ENCODE peak calls at places on chromosomes 4 and X, in eight cellular contexts. X is GM23248, A is Karpas-422, P is GM23338, B is PC-9, M is HCT116, H is MM.1S, J is SK-N-SH. Z is an unnamed sample. For H3K9me2 and H3K4me1, the result is how much of the 10 kb centered on the place peaks cover.

GRCh38 chrX:110384490-110384889 is 25.8 kb downstream of the RTL9 start:
- DNase-seq in X (peak), A (no peak), P (no peak), B (no peak), M (peak), H (no peak), J (no peak), Z (peak)

GRCh38 chrX:136647969-136648368 is at the start of gene CD40LG:
- DNase-seq in X (no peak), A (no peak), P (no peak), B (no peak), M (no peak), H (no peak), J (no peak), Z (no peak)

GRCh38 chrX:26586570-26586969 is 370.6 kb downstream of the MAGEB5 start:
- DNase-seq in X (no peak), A (no peak), P (no peak), B (no peak), M (no peak), H (no peak), J (no peak), Z (no peak)

GRCh38 chrX:23372220-23372902 is 37.7 kb downstream of the PTCHD1 start:
- DNase-seq in X (no peak), A (no peak), P (no peak), B (no peak), M (no peak), H (no peak), J (no peak), Z (no peak)

GRCh38 chr4:98662619-98663225 is 4.3 kb upstream of the TSPAN5 start:
- DNase-seq in X (no peak), A (no peak), P (peak), B (peak), M (no peak), H (peak), J (no peak), Z (peak)

GRCh38 chr4:171721937-171722336 is 91.3 kb upstream of the GALNTL6 start:
- DNase-seq in X (no peak), A (no peak), P (no peak), B (no peak), M (no peak), H (no peak), J (no peak), Z (no peak)

GRCh38 chr4:30717208-30718020 is 2.8 kb upstream of the PCDH7 start:
- DNase-seq in X (peak), A (no peak), P (peak), B (peak), M (no peak), H (peak), J (peak), Z (peak)

GRCh38 chrX:46236411-46236810 is 308.8 kb downstream of the ZNF674 start:
- DNase-seq in X (no peak), A (no peak), P (no peak), B (no peak), M (no peak), H (no peak), J (no peak), Z (no peak)

GRCh38 chr4:91620952-91621351 is 682.8 kb upstream of the GRID2 start:
- DNase-seq in X (no peak), A (peak), P (no peak), B (no peak), M (no peak), H (no peak), J (no peak), Z (no peak)

GRCh38 chr4:4422856-4423485 is 36.1 kb downstream of the NSG1 start:
- DNase-seq in X (no peak), A (no peak), P (no peak), B (no peak), M (no peak), H (no peak), J (no peak), Z (no peak)

GRCh38 chrX:41858161-41858775 is 65.1 kb downstream of the CASK start:
- DNase-seq in X (no peak), A (no peak), P (peak), B (no peak), M (no peak), H (no peak), J (no peak), Z (no peak)

GRCh38 chr4:105698607-105699006 is 9.9 kb downstream of the INTS12 start:
- DNase-seq in X (no peak), A (no peak), P (no peak), B (no peak), M (no peak), H (no peak), J (no peak), Z (no peak)

GRCh38 chr4:22522206-22522605 is 6.3 kb upstream of the ADGRA3 start:
- DNase-seq in X (no peak), A (no peak), P (no peak), B (no peak), M (no peak), H (no peak), J (no peak), Z (no peak)

GRCh38 chrX:13164611-13165010 is 120.2 kb upstream of the FAM9C start:
- DNase-seq in X (no peak), A (no peak), P (peak), B (no peak), M (no peak), H (no peak), J (no peak), Z (no peak)

GRCh38 chr4:100875296-100876040 is 357.6 kb upstream of the EMCN start:
- DNase-seq in X (no peak), A (no peak), P (no peak), B (no peak), M (no peak), H (no peak), J (no peak), Z (no peak)

GRCh38 chr4:73911746-73912145 is 42.6 kb downstream of the CXCL1 start:
- DNase-seq in X (no peak), A (no peak), P (no peak), B (no peak), M (no peak), H (no peak), J (no peak), Z (no peak)

GRCh38 chr4:59759082-59759825 is 1440.9 kb upstream of the ADGRL3 start:
- DNase-seq in X (no peak), A (no peak), P (no peak), B (no peak), M (no peak), H (no peak), J (no peak), Z (no peak)

GRCh38 chr4:128832253-128832641 is 22.7 kb downstream of the JADE1 start:
- DNase-seq in X (no peak), A (no peak), P (no peak), B (no peak), M (no peak), H (no peak), J (no peak), Z (no peak)
- H3K4me3 ChIP-seq in X (no peak), A (no peak), P (no peak), B (no peak), M (no peak), H (no peak), J (no peak), Z (no peak)

DNA sequence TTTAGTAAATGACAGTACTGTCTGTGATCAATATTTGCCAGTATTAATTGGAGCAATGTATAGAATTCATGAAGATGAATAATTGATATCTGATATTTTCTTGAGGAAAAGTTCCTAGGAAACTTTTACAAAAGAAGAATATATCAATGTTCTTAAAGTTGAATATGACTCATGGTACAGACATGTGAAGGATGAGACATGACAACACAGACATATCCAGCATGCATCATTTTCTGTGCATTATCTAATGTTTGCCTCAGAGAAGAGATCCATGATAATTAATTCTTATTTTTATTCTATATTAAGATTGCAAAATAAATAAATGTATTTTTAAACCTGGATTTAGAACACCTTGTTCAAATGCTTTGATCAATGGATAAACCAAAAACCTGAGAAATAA is 452.9 kb upstream of the EPHA5 start:
- DNase-seq in X (no peak), A (no peak), P (no peak), B (no peak), M (no peak), H (no peak), J (no peak), Z (peak)
- H3K9me2 ChIP-seq in X (under half), A (under half), P (under half), B (under half), M (under half), H (under half), J (under half), Z (under half)

DNA sequence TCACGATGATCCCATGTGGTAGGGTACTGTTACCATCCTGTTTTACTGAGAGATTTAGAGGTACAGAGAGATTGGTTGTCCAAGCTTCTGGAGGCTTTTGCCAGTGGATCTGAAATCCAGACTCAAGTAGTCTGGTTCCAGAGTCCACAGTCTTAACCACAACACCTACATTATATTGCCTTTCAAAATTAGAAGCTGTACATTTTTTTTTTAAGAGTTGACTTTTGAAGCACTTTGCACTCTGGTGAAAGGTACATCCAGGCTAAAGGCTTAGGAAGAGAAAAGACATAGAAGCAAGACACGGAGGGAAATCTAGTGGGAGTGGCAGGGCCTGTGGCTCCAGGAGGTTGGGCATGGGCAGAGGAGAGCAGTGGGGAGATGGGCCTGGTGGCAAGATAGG is 122.1 kb downstream of the AFF1 start:
- DNase-seq in X (no peak), A (no peak), P (no peak), B (no peak), M (no peak), H (no peak), J (no peak), Z (no peak)
- H3K4me1 ChIP-seq in X (under half), A (under half), P (under half), B (under half), M (under half), H (under half), J (under half), Z (half or more)

DNA sequence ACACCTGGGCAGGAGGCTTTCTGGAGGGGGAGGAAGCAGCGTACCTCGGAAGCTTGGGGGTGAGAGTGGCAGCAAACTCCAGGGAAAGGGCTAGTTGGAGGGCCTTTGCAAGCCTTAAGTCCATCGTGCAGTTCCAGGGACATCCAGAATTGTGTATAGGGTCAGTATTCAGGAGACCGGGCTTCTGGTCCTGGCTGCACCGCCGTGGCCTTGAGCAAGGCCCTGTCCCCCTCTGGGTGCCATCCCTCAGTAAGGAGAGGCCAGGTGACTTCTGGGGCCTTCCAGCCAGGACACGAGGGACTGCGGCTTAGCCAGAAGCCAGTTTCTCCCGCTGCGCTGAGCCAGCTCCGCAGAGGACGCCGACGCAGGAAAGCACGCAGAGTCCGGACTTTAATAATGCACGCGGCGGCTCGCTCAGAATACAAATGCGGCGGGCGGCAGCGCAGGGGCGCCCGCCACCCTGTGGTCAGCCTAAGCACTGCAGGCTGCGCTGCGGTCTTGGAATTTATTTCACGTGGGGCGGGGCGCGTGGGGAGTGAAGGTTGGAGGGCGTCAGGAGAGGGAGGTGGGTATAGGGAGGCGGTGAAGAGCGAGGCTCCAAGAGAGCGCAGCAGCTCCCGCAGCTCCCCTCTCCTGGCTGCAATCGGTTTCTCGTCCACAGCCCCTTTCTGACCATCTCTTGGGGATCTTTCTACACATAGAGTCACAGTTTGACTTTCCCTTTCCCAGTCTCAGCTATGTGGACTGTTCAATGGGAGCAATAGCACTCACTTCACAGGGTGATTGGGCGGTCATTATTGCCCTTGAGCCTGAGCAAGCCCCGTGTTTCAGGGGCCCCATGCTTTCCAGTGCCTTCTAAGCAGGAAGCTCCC is 94.1 kb upstream of the GPR50 start:
- DNase-seq in X (peak), A (peak), P (peak), B (peak), M (peak), H (peak), J (peak), Z (peak)
- H3K4me3 ChIP-seq in X (peak), A (no peak), P (peak), B (no peak), M (no peak), H (peak), J (no peak), Z (no peak)

DNA sequence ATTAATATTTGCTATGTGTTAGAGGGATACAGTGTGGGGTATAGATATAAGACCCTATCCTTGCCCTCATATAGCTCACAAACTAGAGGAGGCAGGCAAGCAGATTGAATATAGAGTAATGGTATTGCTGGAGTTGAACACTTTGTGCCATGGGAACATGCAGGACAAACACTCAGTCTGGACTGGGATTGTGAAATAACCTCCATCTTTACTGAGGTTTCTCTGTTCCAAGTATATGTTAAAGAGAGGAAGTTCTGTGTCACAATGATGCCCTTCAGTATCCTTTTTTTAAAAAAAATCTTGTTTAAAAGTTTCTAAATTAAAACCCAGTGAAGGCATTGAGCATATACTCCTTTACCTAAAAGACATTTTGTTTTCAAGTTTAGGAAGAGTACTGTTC is 8.7 kb downstream of the FABP2 start:
- DNase-seq in X (no peak), A (no peak), P (no peak), B (no peak), M (no peak), H (no peak), J (no peak), Z (no peak)
- H3K9me2 ChIP-seq in X (under half), A (under half), P (under half), B (under half), M (under half), H (under half), J (under half), Z (under half)

DNA sequence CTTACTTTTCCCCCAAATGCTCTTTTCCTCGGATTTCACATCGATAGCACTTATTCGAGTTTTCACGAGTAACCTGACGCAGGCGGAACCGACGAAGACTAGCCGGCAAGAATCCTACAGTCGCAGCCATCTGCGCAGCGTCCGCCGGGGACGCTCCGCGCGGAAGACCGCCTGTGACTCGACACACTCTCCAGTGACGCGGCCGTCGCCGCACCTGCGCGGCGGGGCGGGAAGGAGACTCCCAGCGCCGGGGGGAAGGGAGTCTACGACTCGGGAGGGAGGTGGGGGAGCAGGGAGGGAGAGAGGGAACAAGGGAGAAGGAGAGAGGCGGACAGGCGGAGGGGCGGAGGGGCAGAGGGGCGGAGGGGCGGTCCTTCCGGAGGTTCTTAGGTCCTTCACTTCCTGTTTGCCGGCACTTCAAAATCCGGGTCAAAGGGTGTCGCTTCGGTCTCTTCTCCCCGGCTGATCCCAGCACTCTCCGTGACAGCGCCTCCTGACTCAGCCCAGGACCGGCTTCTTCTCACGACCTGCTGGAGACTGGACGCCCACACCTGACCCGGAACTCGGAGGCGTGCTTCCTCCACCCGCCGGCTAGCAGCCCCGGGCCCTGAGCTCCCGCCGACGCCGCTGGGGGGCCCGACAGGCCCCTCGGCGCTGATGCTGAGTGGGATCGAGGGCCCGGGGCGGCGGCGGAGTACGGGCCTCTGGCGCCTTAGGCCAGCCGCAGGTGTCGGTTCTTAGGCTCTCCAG is at the start of gene USP38:
- DNase-seq in X (peak), A (peak), P (peak), B (peak), M (peak), H (peak), J (peak), Z (peak)
- H3K4me1 ChIP-seq in X (under half), A (under half), P (under half), B (under half), M (under half), H (under half), J (under half), Z (under half)

Z was measured in PC-3.